ENCODE peak calls at places on chromosomes 1 and 21, in four cellular contexts. T, A, C and E are unnamed samples.

GRCh38 chr1:64223329-64224151 is 20.1 kb downstream of the UBE2U start:
- ATAC-seq in C (peak), T (peak), A (no peak), E (peak)

GRCh38 chr1:226967665-226968064 is 27.6 kb downstream of the COQ8A start:
- ATAC-seq in T (peak), A (no peak), C (no peak), E (no peak)

GRCh38 chr1:232508161-232508661 is 121.7 kb downstream of the SIPA1L2 start:
- ATAC-seq in T (no peak), A (no peak), C (no peak), E (peak)

GRCh38 chr1:76068542-76068941 is 6.0 kb upstream of the ST6GALNAC3 start:
- ATAC-seq in T (peak), C (no peak), A (no peak), E (peak)

GRCh38 chr1:204915856-204916485 is 45.3 kb downstream of the NFASC start:
- ATAC-seq in A (no peak), C (no peak), T (peak), E (peak)

GRCh38 chr21:43604505-43605204 is 54.6 kb downstream of the HSF2BP start:
- ATAC-seq in T (no peak), A (no peak), C (no peak), E (no peak)

GRCh38 chr1:13951793-13952751 is 252.1 kb downstream of the PRDM2 start:
- ATAC-seq in A (no peak), T (no peak), C (no peak), E (no peak)

GRCh38 chr1:209882286-209882685 is 54.5 kb downstream of the UTP25 start:
- ATAC-seq in C (no peak), A (no peak), T (no peak), E (no peak)

GRCh38 chr21:45640888-45641479 is 2.5 kb upstream of the PCBP3 start:
- ATAC-seq in C (no peak), A (no peak), T (peak), E (no peak)